ENCODE peak calls at places on chromosomes 16 and 17, in eight cellular contexts. One of them, this sample, is unnamed.
A peak's percentile ranks its signal among the peaks of the same experiment; 100 is the strongest.

GRCh38 chr16:71894229-71894920 is 956 bp upstream of the IST1 start:
- DNase-seq in PC-3: peak; percentile 59
- DNase-seq in Peyer's patch: peak; percentile 59
- DNase-seq in GM23338: peak; percentile 85
- DNase-seq in MM.1S: peak; percentile 77
- DNase-seq in lower lobe of right lung: peak; percentile 68
- DNase-seq in CD4-positive, alpha-beta T cell: peak; percentile 15
- DNase-seq in body of pancreas: peak; percentile 54
- DNase-seq in this sample: peak; percentile 13

GRCh38 chr16:24070851-24071250 is 185.3 kb upstream of the CACNG3 start:
- DNase-seq in body of pancreas: no peak
- DNase-seq in GM23338: peak; percentile 89
- DNase-seq in lower lobe of right lung: no peak
- DNase-seq in PC-3: peak; percentile 42
- DNase-seq in Peyer's patch: no peak
- DNase-seq in CD4-positive, alpha-beta T cell: no peak
- DNase-seq in MM.1S: peak; percentile 50
- DNase-seq in this sample: peak; percentile 23

GRCh38 chr16:50114357-50115129 is 38.6 kb upstream of the TENT4B start:
- DNase-seq in MM.1S: no peak
- DNase-seq in body of pancreas: no peak
- DNase-seq in CD4-positive, alpha-beta T cell: no peak
- DNase-seq in lower lobe of right lung: no peak
- DNase-seq in GM23338: peak; percentile 32
- DNase-seq in PC-3: peak; percentile 35
- DNase-seq in Peyer's patch: no peak
- DNase-seq in this sample: no peak

GRCh38 chr17:61451538-61452300 is 503 bp upstream of the TBX4 start:
- DNase-seq in lower lobe of right lung: no peak
- DNase-seq in Peyer's patch: no peak
- DNase-seq in GM23338: peak; percentile 64
- DNase-seq in body of pancreas: no peak
- DNase-seq in PC-3: no peak
- DNase-seq in MM.1S: no peak
- DNase-seq in CD4-positive, alpha-beta T cell: no peak
- DNase-seq in this sample: no peak

GRCh38 chr17:41462705-41463104 is 4.5 kb downstream of the KRT32 start:
- DNase-seq in Peyer's patch: no peak
- DNase-seq in MM.1S: no peak
- DNase-seq in body of pancreas: no peak
- DNase-seq in GM23338: no peak
- DNase-seq in CD4-positive, alpha-beta T cell: no peak
- DNase-seq in PC-3: no peak
- DNase-seq in lower lobe of right lung: no peak
- DNase-seq in this sample: no peak

GRCh38 chr17:37651846-37652245 is 8.6 kb upstream of the DDX52 start:
- DNase-seq in Peyer's patch: no peak
- DNase-seq in body of pancreas: no peak
- DNase-seq in lower lobe of right lung: no peak
- DNase-seq in CD4-positive, alpha-beta T cell: no peak
- DNase-seq in MM.1S: no peak
- DNase-seq in GM23338: no peak
- DNase-seq in PC-3: no peak
- DNase-seq in this sample: no peak

GRCh38 chr16:64238576-64238975 is 883.3 kb downstream of the CDH11 start:
- DNase-seq in lower lobe of right lung: no peak
- DNase-seq in MM.1S: no peak
- DNase-seq in body of pancreas: no peak
- DNase-seq in GM23338: no peak
- DNase-seq in PC-3: peak; percentile 74
- DNase-seq in CD4-positive, alpha-beta T cell: no peak
- DNase-seq in Peyer's patch: no peak
- DNase-seq in this sample: no peak

GRCh38 chr17:20721151-20721550 is 141.6 kb downstream of the CDRT15L2 start:
- DNase-seq in body of pancreas: no peak
- DNase-seq in Peyer's patch: no peak
- DNase-seq in PC-3: peak; percentile 7
- DNase-seq in CD4-positive, alpha-beta T cell: no peak
- DNase-seq in GM23338: no peak
- DNase-seq in MM.1S: no peak
- DNase-seq in lower lobe of right lung: no peak
- DNase-seq in this sample: no peak

GRCh38 chr17:3575506-3575905 is 17.9 kb upstream of the TRPV3 start:
- DNase-seq in lower lobe of right lung: no peak
- DNase-seq in Peyer's patch: no peak
- DNase-seq in PC-3: peak; percentile 95
- DNase-seq in CD4-positive, alpha-beta T cell: no peak
- DNase-seq in GM23338: no peak
- DNase-seq in body of pancreas: no peak
- DNase-seq in MM.1S: no peak
- DNase-seq in this sample: peak; percentile 45

GRCh38 chr16:85082553-85083050 is 29.7 kb downstream of the CIBAR2 start:
- DNase-seq in GM23338: peak; percentile 53
- DNase-seq in PC-3: no peak
- DNase-seq in lower lobe of right lung: no peak
- DNase-seq in CD4-positive, alpha-beta T cell: no peak
- DNase-seq in Peyer's patch: peak; percentile 51
- DNase-seq in body of pancreas: no peak
- DNase-seq in MM.1S: no peak
- DNase-seq in this sample: no peak

GRCh38 chr16:85079785-85080602 is 32.3 kb downstream of the CIBAR2 start:
- DNase-seq in body of pancreas: no peak
- DNase-seq in CD4-positive, alpha-beta T cell: no peak
- DNase-seq in MM.1S: no peak
- DNase-seq in lower lobe of right lung: no peak
- DNase-seq in PC-3: no peak
- DNase-seq in GM23338: no peak
- DNase-seq in Peyer's patch: no peak
- DNase-seq in this sample: no peak

GRCh38 chr16:85083051-85083639 is 29.1 kb downstream of the CIBAR2 start:
- DNase-seq in GM23338: peak; percentile 83
- DNase-seq in CD4-positive, alpha-beta T cell: no peak
- DNase-seq in Peyer's patch: no peak
- DNase-seq in MM.1S: no peak
- DNase-seq in body of pancreas: no peak
- DNase-seq in PC-3: no peak
- DNase-seq in lower lobe of right lung: no peak
- DNase-seq in this sample: no peak

GRCh38 chr16:85080923-85081498 is 31.3 kb downstream of the CIBAR2 start:
- DNase-seq in GM23338: peak; percentile 45
- DNase-seq in PC-3: no peak
- DNase-seq in lower lobe of right lung: no peak
- DNase-seq in Peyer's patch: no peak
- DNase-seq in body of pancreas: no peak
- DNase-seq in CD4-positive, alpha-beta T cell: no peak
- DNase-seq in MM.1S: no peak
- DNase-seq in this sample: no peak

GRCh38 chr16:85081765-85082164 is 30.5 kb downstream of the CIBAR2 start:
- DNase-seq in MM.1S: no peak
- DNase-seq in Peyer's patch: no peak
- DNase-seq in CD4-positive, alpha-beta T cell: no peak
- DNase-seq in body of pancreas: no peak
- DNase-seq in PC-3: no peak
- DNase-seq in GM23338: no peak
- DNase-seq in lower lobe of right lung: no peak
- DNase-seq in this sample: no peak
- H3K27me3 ChIP-seq in MM.1S: no peaks in the 10 kb centered on the region
- H3K27me3 ChIP-seq in Peyer's patch: no peaks in the 10 kb centered on the region
- H3K27me3 ChIP-seq in CD4-positive, alpha-beta T cell: no peaks in the 10 kb centered on the region
- H3K27me3 ChIP-seq in body of pancreas: no peaks in the 10 kb centered on the region
- H3K27me3 ChIP-seq in PC-3: no peaks in the 10 kb centered on the region
- H3K27me3 ChIP-seq in GM23338: peaks cover 41% of the 10 kb centered on the region
- H3K27me3 ChIP-seq in lower lobe of right lung: no peaks in the 10 kb centered on the region
- H3K27me3 ChIP-seq in this sample: no peaks in the 10 kb centered on the region

GRCh38 chr16:86930001-86930400 is 351.7 kb downstream of the FOXL1 start:
- DNase-seq in Peyer's patch: no peak
- DNase-seq in MM.1S: no peak
- DNase-seq in body of pancreas: no peak
- DNase-seq in GM23338: no peak
- DNase-seq in CD4-positive, alpha-beta T cell: no peak
- DNase-seq in lower lobe of right lung: no peak
- DNase-seq in PC-3: no peak
- DNase-seq in this sample: no peak

GRCh38 chr16:86934581-86935322 is 356.4 kb downstream of the FOXL1 start:
- DNase-seq in lower lobe of right lung: no peak
- DNase-seq in PC-3: no peak
- DNase-seq in body of pancreas: no peak
- DNase-seq in GM23338: no peak
- DNase-seq in Peyer's patch: no peak
- DNase-seq in MM.1S: no peak
- DNase-seq in CD4-positive, alpha-beta T cell: no peak
- DNase-seq in this sample: no peak

GRCh38 chr16:86931410-86931941 is 353.1 kb downstream of the FOXL1 start:
- DNase-seq in lower lobe of right lung: no peak
- DNase-seq in body of pancreas: no peak
- DNase-seq in CD4-positive, alpha-beta T cell: no peak
- DNase-seq in GM23338: peak; percentile 29
- DNase-seq in PC-3: peak; percentile 46
- DNase-seq in Peyer's patch: no peak
- DNase-seq in MM.1S: no peak
- DNase-seq in this sample: peak; percentile 78

GRCh38 chr16:86930663-86931062 is 352.3 kb downstream of the FOXL1 start:
- DNase-seq in GM23338: no peak
- DNase-seq in PC-3: no peak
- DNase-seq in lower lobe of right lung: no peak
- DNase-seq in body of pancreas: no peak
- DNase-seq in MM.1S: no peak
- DNase-seq in CD4-positive, alpha-beta T cell: no peak
- DNase-seq in Peyer's patch: no peak
- DNase-seq in this sample: no peak

GRCh38 chr16:86932130-86932982 is 354.0 kb downstream of the FOXL1 start:
- DNase-seq in GM23338: no peak
- DNase-seq in MM.1S: no peak
- DNase-seq in lower lobe of right lung: no peak
- DNase-seq in PC-3: no peak
- DNase-seq in CD4-positive, alpha-beta T cell: no peak
- DNase-seq in body of pancreas: no peak
- DNase-seq in Peyer's patch: no peak
- DNase-seq in this sample: no peak
- H3K27me3 ChIP-seq in GM23338: no peaks in the 10 kb centered on the region
- H3K27me3 ChIP-seq in MM.1S: peaks cover 42% of the 10 kb centered on the region
- H3K27me3 ChIP-seq in lower lobe of right lung: peaks cover 81% of the 10 kb centered on the region
- H3K27me3 ChIP-seq in PC-3: no peaks in the 10 kb centered on the region
- H3K27me3 ChIP-seq in CD4-positive, alpha-beta T cell: peaks cover 42% of the 10 kb centered on the region
- H3K27me3 ChIP-seq in body of pancreas: no peaks in the 10 kb centered on the region
- H3K27me3 ChIP-seq in Peyer's patch: no peaks in the 10 kb centered on the region
- H3K27me3 ChIP-seq in this sample: no peaks in the 10 kb centered on the region

GRCh38 chr17:74558882-74559519 is 8.3 kb downstream of the CD300H start:
- DNase-seq in body of pancreas: no peak
- DNase-seq in Peyer's patch: no peak
- DNase-seq in GM23338: peak; percentile 36
- DNase-seq in lower lobe of right lung: no peak
- DNase-seq in MM.1S: no peak
- DNase-seq in PC-3: no peak
- DNase-seq in CD4-positive, alpha-beta T cell: no peak
- DNase-seq in this sample: no peak
- H3K27me3 ChIP-seq in body of pancreas: no peaks in the 10 kb centered on the region
- H3K27me3 ChIP-seq in Peyer's patch: no peaks in the 10 kb centered on the region
- H3K27me3 ChIP-seq in GM23338: no peaks in the 10 kb centered on the region
- H3K27me3 ChIP-seq in lower lobe of right lung: no peaks in the 10 kb centered on the region
- H3K27me3 ChIP-seq in MM.1S: peaks cover 91% of the 10 kb centered on the region
- H3K27me3 ChIP-seq in PC-3: peaks cover 76% of the 10 kb centered on the region
- H3K27me3 ChIP-seq in CD4-positive, alpha-beta T cell: no peaks in the 10 kb centered on the region
- H3K27me3 ChIP-seq in this sample: no peaks in the 10 kb centered on the region

GRCh38 chr16:78815713-78816112 is 716.3 kb downstream of the WWOX start:
- DNase-seq in Peyer's patch: no peak
- DNase-seq in GM23338: no peak
- DNase-seq in body of pancreas: no peak
- DNase-seq in lower lobe of right lung: no peak
- DNase-seq in MM.1S: no peak
- DNase-seq in CD4-positive, alpha-beta T cell: no peak
- DNase-seq in PC-3: no peak
- DNase-seq in this sample: no peak
- H3K27me3 ChIP-seq in Peyer's patch: no peaks in the 10 kb centered on the region
- H3K27me3 ChIP-seq in GM23338: no peaks in the 10 kb centered on the region
- H3K27me3 ChIP-seq in body of pancreas: no peaks in the 10 kb centered on the region
- H3K27me3 ChIP-seq in lower lobe of right lung: no peaks in the 10 kb centered on the region
- H3K27me3 ChIP-seq in MM.1S: no peaks in the 10 kb centered on the region
- H3K27me3 ChIP-seq in CD4-positive, alpha-beta T cell: no peaks in the 10 kb centered on the region
- H3K27me3 ChIP-seq in PC-3: no peaks in the 10 kb centered on the region
- H3K27me3 ChIP-seq in this sample: no peaks in the 10 kb centered on the region

GRCh38 chr16:85460983-85461813 is 151.9 kb upstream of the GSE1 start:
- DNase-seq in MM.1S: no peak
- DNase-seq in Peyer's patch: no peak
- DNase-seq in lower lobe of right lung: no peak
- DNase-seq in PC-3: peak; percentile 6
- DNase-seq in GM23338: no peak
- DNase-seq in body of pancreas: peak; percentile 53
- DNase-seq in CD4-positive, alpha-beta T cell: no peak
- DNase-seq in this sample: peak; percentile 33

GRCh38 chr16:85460252-85460982 is 152.7 kb upstream of the GSE1 start:
- DNase-seq in GM23338: peak; percentile 67
- DNase-seq in lower lobe of right lung: no peak
- DNase-seq in PC-3: no peak
- DNase-seq in body of pancreas: no peak
- DNase-seq in CD4-positive, alpha-beta T cell: no peak
- DNase-seq in MM.1S: no peak
- DNase-seq in Peyer's patch: no peak
- DNase-seq in this sample: no peak

GRCh38 chr16:85462405-85463227 is 150.5 kb upstream of the GSE1 start:
- DNase-seq in CD4-positive, alpha-beta T cell: no peak
- DNase-seq in MM.1S: no peak
- DNase-seq in Peyer's patch: no peak
- DNase-seq in GM23338: peak; percentile 53
- DNase-seq in PC-3: no peak
- DNase-seq in lower lobe of right lung: no peak
- DNase-seq in body of pancreas: peak; percentile 57
- DNase-seq in this sample: no peak

GRCh38 chr16:85463228-85463611 is 149.9 kb upstream of the GSE1 start:
- DNase-seq in body of pancreas: no peak
- DNase-seq in GM23338: peak; percentile 49
- DNase-seq in PC-3: no peak
- DNase-seq in CD4-positive, alpha-beta T cell: no peak
- DNase-seq in MM.1S: no peak
- DNase-seq in Peyer's patch: no peak
- DNase-seq in lower lobe of right lung: no peak
- DNase-seq in this sample: no peak

GRCh38 chr16:85461814-85462404 is 151.2 kb upstream of the GSE1 start:
- DNase-seq in Peyer's patch: no peak
- DNase-seq in CD4-positive, alpha-beta T cell: no peak
- DNase-seq in body of pancreas: no peak
- DNase-seq in PC-3: no peak
- DNase-seq in MM.1S: no peak
- DNase-seq in lower lobe of right lung: peak; percentile 75
- DNase-seq in GM23338: peak; percentile 80
- DNase-seq in this sample: no peak
- H3K27me3 ChIP-seq in Peyer's patch: no peaks in the 10 kb centered on the region
- H3K27me3 ChIP-seq in CD4-positive, alpha-beta T cell: peaks cover 39% of the 10 kb centered on the region
- H3K27me3 ChIP-seq in body of pancreas: no peaks in the 10 kb centered on the region
- H3K27me3 ChIP-seq in PC-3: no peaks in the 10 kb centered on the region
- H3K27me3 ChIP-seq in MM.1S: peaks cover 73% of the 10 kb centered on the region
- H3K27me3 ChIP-seq in lower lobe of right lung: peaks cover 21% of the 10 kb centered on the region
- H3K27me3 ChIP-seq in GM23338: peaks cover 43% of the 10 kb centered on the region
- H3K27me3 ChIP-seq in this sample: no peaks in the 10 kb centered on the region

This sample was measured in MG63.